ENCODE peak calls at places on chromosomes 2 and 18, in seven cellular contexts. B, P, L, Q, K, A and I are unnamed samples.

GRCh38 chr2:167157523-167157922 is 269.2 kb downstream of the XIRP2 start:
- DNase-seq in B (no peak), P (no peak), L (no peak), Q (no peak), K (peak), A (no peak), I (no peak)

GRCh38 chr2:236943841-236944513 is 141.7 kb upstream of the COPS8 start:
- DNase-seq in B (no peak), P (no peak), L (peak), Q (no peak), K (no peak), A (no peak), I (no peak)

GRCh38 chr2:170812716-170813585 is 3.7 kb upstream of the GAD1 start:
- DNase-seq in B (peak), P (peak), L (peak), Q (peak), K (peak), A (peak), I (no peak)

GRCh38 chr2:117272975-117273671 is 541.4 kb upstream of the DDX18 start:
- DNase-seq in B (no peak), P (peak), L (no peak), Q (no peak), K (no peak), A (no peak), I (no peak)

GRCh38 chr2:62149708-62150107 is 46.2 kb upstream of the B3GNT2 start:
- DNase-seq in B (no peak), P (no peak), L (no peak), Q (no peak), K (peak), A (no peak), I (no peak)

GRCh38 chr2:223688094-223688835 is 86.1 kb upstream of the SCG2 start:
- DNase-seq in B (no peak), P (no peak), L (no peak), Q (no peak), K (no peak), A (no peak), I (no peak)

GRCh38 chr2:2158176-2158826 is 172.8 kb downstream of the MYT1L start:
- DNase-seq in B (no peak), P (no peak), L (no peak), Q (no peak), K (no peak), A (no peak), I (no peak)

GRCh38 chr2:224957540-224958465 is 84.5 kb downstream of the DOCK10 start:
- DNase-seq in B (peak), P (no peak), L (no peak), Q (no peak), K (no peak), A (no peak), I (no peak)

GRCh38 chr2:545228-545627 is 132.0 kb downstream of the TMEM18 start:
- DNase-seq in B (no peak), P (no peak), L (no peak), Q (no peak), K (no peak), A (no peak), I (no peak)

GRCh38 chr2:218343591-218343990 is 13.1 kb upstream of the CATIP start:
- DNase-seq in B (no peak), P (no peak), L (no peak), Q (no peak), K (peak), A (no peak), I (no peak)

GRCh38 chr18:79200546-79201268 is 131.5 kb downstream of the ATP9B start:
- DNase-seq in B (no peak), P (no peak), L (peak), Q (peak), K (peak), A (no peak), I (peak)

GRCh38 chr2:128930101-128930500 is 611.4 kb upstream of the HS6ST1 start:
- DNase-seq in B (no peak), P (no peak), L (no peak), Q (no peak), K (no peak), A (no peak), I (no peak)

GRCh38 chr2:178237488-178238143 is 43.3 kb downstream of the OSBPL6 start:
- DNase-seq in B (no peak), P (no peak), L (no peak), Q (no peak), K (peak), A (no peak), I (no peak)

GRCh38 chr2:46643951-46644350 is 164.6 kb downstream of the TMEM247 start:
- DNase-seq in B (peak), P (no peak), L (no peak), Q (no peak), K (peak), A (no peak), I (no peak)

GRCh38 chr2:227772197-227772661 is 26.5 kb downstream of the SCYGR8 start:
- DNase-seq in B (no peak), P (no peak), L (no peak), Q (no peak), K (no peak), A (no peak), I (no peak)

GRCh38 chr2:171615071-171615470 is 72.2 kb upstream of the DYNC1I2 start:
- DNase-seq in B (no peak), P (no peak), L (no peak), Q (no peak), K (peak), A (no peak), I (no peak)

GRCh38 chr2:59935005-59935404 is 618.4 kb downstream of the BCL11A start:
- DNase-seq in B (no peak), P (no peak), L (no peak), Q (no peak), K (no peak), A (no peak), I (no peak)

GRCh38 chr2:200026838-200027237 is 71.5 kb downstream of the MAIP1 start:
- DNase-seq in B (no peak), P (no peak), L (no peak), Q (no peak), K (no peak), A (no peak), I (no peak)

GRCh38 chr2:98736464-98736889 is 5.5 kb upstream of the MGAT4A start:
- DNase-seq in B (peak), P (no peak), L (no peak), Q (no peak), K (no peak), A (no peak), I (no peak)

GRCh38 chr18:6270791-6271216 is 143.9 kb downstream of the L3MBTL4 start:
- DNase-seq in B (no peak), P (no peak), L (no peak), Q (no peak), K (no peak), A (no peak), I (no peak)

GRCh38 chr2:167342769-167343168 is 454.5 kb downstream of the XIRP2 start:
- DNase-seq in B (no peak), P (no peak), L (no peak), Q (no peak), K (no peak), A (no peak), I (no peak)

GRCh38 chr2:11248-11941 is 34.9 kb downstream of the FAM110C start:
- DNase-seq in B (peak), P (peak), L (peak), Q (no peak), K (no peak), A (peak), I (peak)

GRCh38 chr2:36672199-36672598 is 24.3 kb upstream of the VIT start:
- DNase-seq in B (peak), P (no peak), L (no peak), Q (no peak), K (peak), A (no peak), I (no peak)

GRCh38 chr2:95384854-95385569 is 17.5 kb upstream of the FAHD2A start:
- DNase-seq in B (no peak), P (no peak), L (no peak), Q (no peak), K (no peak), A (no peak), I (no peak)

GRCh38 chr2:233852056-233852455 is 2.3 kb downstream of the HJURP start:
- DNase-seq in B (no peak), P (peak), L (no peak), Q (no peak), K (no peak), A (no peak), I (no peak)

GRCh38 chr2:37323176-37323575 is 1.5 kb downstream of the PRKD3 start:
- DNase-seq in B (peak), P (no peak), L (no peak), Q (no peak), K (no peak), A (no peak), I (no peak)

GRCh38 chr18:79887181-79888000 is 64.1 kb downstream of the SLC66A2 start:
- DNase-seq in B (no peak), P (no peak), L (no peak), Q (no peak), K (no peak), A (no peak), I (no peak)

GRCh38 chr2:46645681-46646162 is 166.4 kb downstream of the TMEM247 start:
- DNase-seq in B (no peak), P (no peak), L (peak), Q (peak), K (peak), A (no peak), I (no peak)

GRCh38 chr18:77374106-77374505 is 124.5 kb downstream of the GALR1 start:
- DNase-seq in B (no peak), P (no peak), L (no peak), Q (no peak), K (no peak), A (no peak), I (no peak)

GRCh38 chr2:1685957-1686783 is 58.1 kb downstream of the PXDN start:
- DNase-seq in B (no peak), P (no peak), L (no peak), Q (no peak), K (peak), A (no peak), I (no peak)

GRCh38 chr2:216498418-216499413 is at the start of gene RPL37A:
- DNase-seq in B (peak), P (peak), L (peak), Q (peak), K (peak), A (peak), I (peak)
- TF ChIP-seq CTCF in B (no peak), P (no peak), L (no peak), Q (no peak), K (no peak), A (no peak), I (no peak)

GRCh38 chr2:158999458-158999857 is 31.0 kb downstream of the TANC1 start:
- DNase-seq in B (no peak), P (no peak), L (no peak), Q (no peak), K (peak), A (no peak), I (no peak)
- TF ChIP-seq CTCF in B (no peak), P (no peak), L (no peak), Q (no peak), K (no peak), A (no peak), I (no peak)

DNA sequence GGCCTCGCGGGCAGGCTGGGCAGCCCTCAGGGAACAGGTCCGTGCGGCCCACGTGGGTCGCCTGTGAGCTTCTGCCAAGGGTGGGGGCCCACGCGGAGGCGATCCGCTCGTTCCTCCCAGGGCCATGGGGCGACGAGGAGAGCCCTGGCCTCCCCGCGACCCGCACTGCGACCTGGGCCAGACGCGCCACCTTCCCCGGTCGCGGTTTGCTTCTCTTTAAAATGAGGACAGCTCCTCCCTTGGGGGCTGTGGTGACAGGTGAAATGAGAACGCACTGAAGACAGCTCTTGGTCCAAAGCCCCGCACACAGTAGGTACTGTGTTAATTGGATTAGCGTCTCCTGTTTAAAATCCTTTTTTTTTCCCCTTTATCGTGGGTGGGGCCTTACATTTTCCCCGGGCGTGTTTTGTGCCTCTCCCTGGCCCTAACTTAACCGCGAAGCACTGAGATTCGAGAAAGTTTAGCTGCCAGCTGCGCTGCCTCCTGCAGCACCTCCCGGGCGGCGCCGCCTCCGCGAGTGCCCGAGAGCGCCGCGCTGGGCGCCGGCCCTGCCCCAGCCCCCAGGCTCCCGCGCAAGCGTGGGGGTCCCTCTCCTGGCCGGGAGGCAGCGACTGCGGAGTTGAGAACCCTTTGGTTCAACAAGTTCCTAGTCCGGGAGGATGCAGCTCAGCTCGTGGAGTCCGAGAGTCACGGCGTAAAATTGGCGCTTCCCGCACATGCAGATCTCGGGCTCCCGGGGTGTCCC is 1.1 kb downstream of the HPCAL1 start:
- DNase-seq in B (peak), P (peak), L (peak), Q (peak), K (no peak), A (peak), I (peak)
- TF ChIP-seq CTCF in B (no peak), P (peak), L (no peak), Q (peak), K (no peak), A (peak), I (peak)

DNA sequence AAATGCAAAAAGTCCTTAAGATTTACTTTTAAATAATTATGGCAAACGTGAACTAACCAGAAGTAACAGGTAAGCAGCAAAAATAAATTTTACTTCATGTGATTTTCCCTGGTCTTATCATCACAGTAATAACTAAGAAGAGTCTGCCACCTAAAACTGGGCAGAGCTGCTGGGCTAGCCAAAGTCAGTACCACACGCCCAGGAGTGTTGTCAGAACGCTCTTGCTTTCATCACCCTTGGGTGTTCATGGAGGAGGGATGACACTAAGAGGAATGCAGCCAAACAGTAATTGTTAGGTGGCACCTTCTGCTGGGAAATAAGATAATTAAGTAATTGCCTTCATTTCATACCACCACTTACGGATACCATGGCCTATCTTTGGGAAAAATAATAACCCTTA is 92.0 kb upstream of the NEUROD1 start:
- DNase-seq in B (no peak), P (no peak), L (no peak), Q (no peak), K (no peak), A (no peak), I (no peak)
- TF ChIP-seq CTCF in B (no peak), P (no peak), L (no peak), Q (no peak), K (no peak), A (no peak), I (no peak)